ENCODE peak calls at places on chromosomes 11 and 22, in four cellular contexts. X, F, E and P are unnamed samples.
A peak's percentile ranks its signal among the peaks of the same experiment; 100 is the strongest.

GRCh38 chr11:111526501-111526900 is 11.9 kb downstream of the HOATZ start:
- DNase-seq in X (no peak), F (peak; percentile 29), E (no peak), P (no peak)

GRCh38 chr11:72358461-72359405 is 75.6 kb downstream of the CLPB start:
- DNase-seq in X (no peak), F (no peak), E (no peak), P (no peak)

GRCh38 chr11:123509737-123510578 is 79.9 kb downstream of the GRAMD1B start:
- DNase-seq in X (no peak), F (no peak), E (no peak), P (no peak)

GRCh38 chr11:16987205-16987568 is 27.0 kb downstream of the PLEKHA7 start:
- DNase-seq in X (peak; percentile 63), F (no peak), E (no peak), P (no peak)

GRCh38 chr11:119222308-119222707 is 16.2 kb downstream of the CBL start:
- DNase-seq in X (no peak), F (no peak), E (no peak), P (no peak)

GRCh38 chr22:31344369-31345330 is 1.5 kb downstream of the PATZ1 start:
- DNase-seq in X (no peak), F (no peak), E (no peak), P (no peak)

GRCh38 chr11:22807391-22807790 is 22.2 kb downstream of the SVIP start:
- DNase-seq in X (no peak), F (no peak), E (no peak), P (no peak)

GRCh38 chr22:23110922-23111527 is 30.8 kb downstream of the RSPH14 start:
- DNase-seq in X (peak; percentile 60), F (no peak), E (no peak), P (no peak)

GRCh38 chr22:49014227-49015201 is 813.2 kb downstream of the BRD1 start:
- DNase-seq in X (no peak), F (no peak), E (no peak), P (no peak)

GRCh38 chr22:20999350-21000214 is 2.3 kb downstream of the THAP7 start:
- DNase-seq in X (no peak), F (no peak), E (no peak), P (no peak)

GRCh38 chr11:122646549-122647340 is 8.8 kb upstream of the UBASH3B start:
- DNase-seq in X (no peak), F (no peak), E (no peak), P (no peak)

GRCh38 chr11:22633354-22633902 is 7.8 kb upstream of the FANCF start:
- DNase-seq in X (no peak), F (no peak), E (no peak), P (peak; percentile 55)

GRCh38 chr22:37088108-37088605 is 21.4 kb downstream of the TMPRSS6 start:
- DNase-seq in X (peak; percentile 53), F (peak; percentile 21), E (no peak), P (no peak)

GRCh38 chr11:20672575-20672974 is 3.2 kb downstream of the NELL1 start:
- DNase-seq in X (peak; percentile 27), F (no peak), E (no peak), P (peak; percentile 18)

GRCh38 chr11:96021901-96022650 is 98.2 kb upstream of the MTMR2 start:
- DNase-seq in X (no peak), F (no peak), E (no peak), P (no peak)

GRCh38 chr22:23835773-23836144 is 3.0 kb downstream of the DERL3 start:
- DNase-seq in X (no peak), F (no peak), E (no peak), P (no peak)

GRCh38 chr11:7563269-7563668 is 49.5 kb downstream of the PPFIBP2 start:
- DNase-seq in X (no peak), F (no peak), E (no peak), P (no peak)

GRCh38 chr11:107157809-107158187 is 139.5 kb upstream of the GUCY1A2 start:
- DNase-seq in X (no peak), F (no peak), E (no peak), P (peak; percentile 4)

GRCh38 chr22:42162728-42163489 is 32.3 kb upstream of the CYP2D6 start:
- DNase-seq in X (no peak), F (no peak), E (no peak), P (no peak)

GRCh38 chr11:57597461-57597892 is at the start of gene SERPING1:
- DNase-seq in X (no peak), F (no peak), E (no peak), P (no peak)
- TF ChIP-seq MYC in X (no peak), F (no peak), E (no peak), P (no peak)

GRCh38 chr11:103322861-103323260 is 213.6 kb downstream of the DYNC2H1 start:
- DNase-seq in X (no peak), F (no peak), E (no peak), P (no peak)
- TF ChIP-seq RAD21 in X (no peak), F (no peak), E (no peak), P (no peak)

GRCh38 chr11:94654201-94654600 is 87.0 kb downstream of the PIWIL4 start:
- DNase-seq in X (no peak), F (no peak), E (no peak), P (no peak)
- TF ChIP-seq MYC in X (no peak), F (no peak), E (no peak), P (no peak)

GRCh38 chr11:110362916-110363574 is 66.6 kb upstream of the RDX start:
- DNase-seq in X (no peak), F (no peak), E (no peak), P (peak; percentile 43)
- TF ChIP-seq RAD21 in X (no peak), F (no peak), E (no peak), P (no peak)

GRCh38 chr11:108525161-108525560 is 27.0 kb upstream of the POGLUT3 start:
- DNase-seq in X (no peak), F (no peak), E (no peak), P (no peak)
- TF ChIP-seq MYC in X (no peak), F (no peak), E (no peak), P (no peak)

GRCh38 chr11:120883404-120884135 is 140.3 kb upstream of the TBCEL start:
- DNase-seq in X (no peak), F (no peak), E (no peak), P (no peak)
- TF ChIP-seq RAD21 in X (no peak), F (no peak), E (no peak), P (no peak)

DNA sequence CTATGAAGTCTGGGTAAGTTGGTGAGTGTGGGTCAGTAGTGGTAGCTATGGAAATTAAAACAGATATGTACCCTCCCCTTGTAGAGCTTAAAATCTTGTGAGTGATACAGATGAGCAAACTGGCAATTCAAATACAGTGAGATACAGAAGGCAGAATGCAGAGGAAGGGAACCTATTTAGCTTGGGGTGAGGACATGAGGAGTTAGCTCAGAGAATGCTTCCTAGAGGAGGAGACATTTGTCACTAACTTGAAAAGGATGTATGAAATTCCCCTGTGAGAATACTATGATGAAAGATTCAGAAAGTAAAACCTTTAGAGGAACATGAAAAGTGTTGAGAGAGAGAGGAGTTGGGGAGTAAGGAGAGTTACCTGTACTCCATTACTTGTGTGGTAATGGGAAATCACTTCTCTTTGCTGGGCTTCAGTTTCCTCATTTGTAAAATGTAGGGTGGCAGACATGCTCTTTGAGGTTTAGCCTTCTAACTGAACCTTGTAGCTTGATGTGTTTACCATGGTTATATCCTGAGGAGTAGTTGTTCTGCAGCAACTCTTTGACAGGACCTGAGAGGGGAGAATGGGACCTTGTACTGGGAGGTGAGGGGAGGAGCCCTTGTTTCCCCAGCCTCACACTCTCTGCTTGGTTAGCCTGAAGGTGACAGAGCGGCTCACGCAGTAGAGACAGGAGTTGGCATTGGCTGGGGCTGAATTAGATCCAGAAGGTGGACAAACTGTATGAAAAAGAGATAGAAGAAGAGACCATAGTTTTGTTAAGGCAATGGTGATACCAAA is 17.9 kb downstream of the SWAP70 start:
- DNase-seq in X (no peak), F (no peak), E (no peak), P (peak; percentile 63)
- TF ChIP-seq MYC in X (no peak), F (no peak), E (no peak), P (no peak)

GRCh38 chr11:34355726-34356125 is 2.1 kb downstream of the ABTB2 start:
- DNase-seq in X (no peak), F (no peak), E (no peak), P (no peak)

GRCh38 chr11:34356918-34357645 is 728 bp downstream of the ABTB2 start:
- DNase-seq in X (peak; percentile 19), F (no peak), E (no peak), P (no peak)

GRCh38 chr11:34356130-34356529 is 1.7 kb downstream of the ABTB2 start:
- DNase-seq in X (no peak), F (no peak), E (no peak), P (no peak)

GRCh38 chr11:34356576-34356917 is 1.3 kb downstream of the ABTB2 start:
- DNase-seq in X (no peak), F (no peak), E (no peak), P (no peak)

GRCh38 chr11:34354782-34355181 is 3.0 kb downstream of the ABTB2 start:
- DNase-seq in X (no peak), F (no peak), E (no peak), P (no peak)
- TF ChIP-seq RAD21 in X (no peak), F (no peak), E (no peak), P (no peak)